ENCODE peak calls at places on chromosomes 1 and 21, in nine cellular contexts. A, Y, O, N, M, R, W, E and P are unnamed samples.

GRCh38 chr21:31521515-31521914 is 138.0 kb upstream of the SOD1 start:
- DNase-seq in A (no peak), Y (no peak), O (no peak), N (no peak), M (no peak), R (no peak), W (no peak), E (no peak), P (no peak)

GRCh38 chr1:10630661-10631120 is 155.9 kb downstream of the PEX14 start:
- DNase-seq in A (peak), Y (no peak), O (no peak), N (no peak), M (peak), R (peak), W (peak), E (no peak), P (peak)

GRCh38 chr1:230575886-230576477 is 66.3 kb upstream of the COG2 start:
- DNase-seq in A (no peak), Y (no peak), O (no peak), N (no peak), M (no peak), R (no peak), W (no peak), E (no peak), P (no peak)

GRCh38 chr1:32353886-32354570 is 8.3 kb downstream of the FAM229A start:
- DNase-seq in A (no peak), Y (no peak), O (no peak), N (no peak), M (no peak), R (peak), W (peak), E (no peak), P (no peak)

GRCh38 chr1:208254862-208255261 is 10.7 kb upstream of the PLXNA2 start:
- DNase-seq in A (no peak), Y (no peak), O (no peak), N (no peak), M (no peak), R (no peak), W (no peak), E (no peak), P (no peak)

GRCh38 chr1:10421637-10422036 is 8.6 kb upstream of the CENPS start:
- DNase-seq in A (no peak), Y (no peak), O (no peak), N (no peak), M (no peak), R (no peak), W (no peak), E (no peak), P (no peak)

GRCh38 chr21:43283136-43283924 is 114.5 kb downstream of the CRYAA start:
- DNase-seq in A (no peak), Y (no peak), O (no peak), N (no peak), M (no peak), R (peak), W (peak), E (no peak), P (no peak)

GRCh38 chr1:110380667-110381283 is 10.1 kb downstream of the SLC16A4 start:
- DNase-seq in A (no peak), Y (no peak), O (no peak), N (peak), M (no peak), R (no peak), W (no peak), E (no peak), P (no peak)

GRCh38 chr1:11067716-11068495 is 8.1 kb upstream of the SRM start:
- DNase-seq in A (no peak), Y (no peak), O (no peak), N (no peak), M (peak), R (no peak), W (peak), E (no peak), P (peak)

GRCh38 chr1:90313756-90314155 is 318.8 kb downstream of the ZNF326 start:
- DNase-seq in A (no peak), Y (no peak), O (no peak), N (no peak), M (no peak), R (no peak), W (no peak), E (no peak), P (no peak)

GRCh38 chr1:59052194-59052593 is 244.7 kb upstream of the FGGY start:
- DNase-seq in A (no peak), Y (peak), O (no peak), N (no peak), M (no peak), R (no peak), W (no peak), E (no peak), P (no peak)

GRCh38 chr21:46546799-46547198 is 58.1 kb downstream of the S100B start:
- DNase-seq in A (no peak), Y (no peak), O (no peak), N (no peak), M (no peak), R (no peak), W (no peak), E (no peak), P (no peak)

GRCh38 chr1:231750296-231750695 is 123.7 kb downstream of the DISC1 start:
- DNase-seq in A (no peak), Y (no peak), O (no peak), N (no peak), M (no peak), R (no peak), W (no peak), E (no peak), P (no peak)

GRCh38 chr1:24156542-24157260 is 13.8 kb upstream of the IL22RA1 start:
- DNase-seq in A (no peak), Y (no peak), O (no peak), N (no peak), M (peak), R (no peak), W (no peak), E (no peak), P (no peak)

GRCh38 chr1:12383001-12383400 is 153.2 kb downstream of the VPS13D start:
- DNase-seq in A (no peak), Y (no peak), O (no peak), N (no peak), M (no peak), R (no peak), W (no peak), E (no peak), P (no peak)